ENCODE peak calls at places on chromosomes 3 and 15, in seven cellular contexts. E is ovary; A is activated naive CD8-positive, alpha-beta T cell treated with anti-CD3 and anti-CD28 coated beads for 36 hours; V is PC-9; T is NCI-H446 treated with DMSO at 0.1 percent for 48 hours; J is caudate nucleus; U is AG09319. H is an unnamed sample.

GRCh38 chr15:74307827-74308642 is 59.4 kb downstream of the CYP11A1 start:
- DNase-seq in T (peak; percentile 51), A (peak; percentile 36), E (peak; percentile 57), J (peak; percentile 15), U (peak; percentile 35), V (peak; percentile 68), H (peak; percentile 81)

GRCh38 chr3:117735481-117736101 is 1026.0 kb downstream of the TUSC7 start:
- DNase-seq in J (no peak), U (no peak), A (no peak), T (no peak), V (no peak), E (no peak), H (no peak)

GRCh38 chr15:63791236-63791635 is 42.5 kb downstream of the HERC1 start:
- DNase-seq in E (no peak), J (no peak), T (no peak), U (no peak), V (no peak), A (no peak), H (no peak)

GRCh38 chr3:16026753-16027152 is 147.7 kb upstream of the GALNT15 start:
- DNase-seq in V (no peak), U (no peak), T (no peak), E (no peak), A (no peak), J (no peak), H (no peak)

GRCh38 chr15:30791776-30792175 is 111.9 kb upstream of the FAN1 start:
- DNase-seq in E (no peak), A (no peak), T (no peak), U (no peak), J (no peak), V (no peak), H (no peak)

GRCh38 chr15:90001062-90001682 is at the start of gene ZNF710:
- DNase-seq in A (peak; percentile 24), J (peak; percentile 14), V (no peak), U (peak; percentile 49), T (peak; percentile 4), E (peak; percentile 68), H (peak; percentile 34)

GRCh38 chr3:72111265-72111972 is 326.5 kb upstream of the PROK2 start:
- DNase-seq in V (no peak), E (no peak), A (no peak), U (no peak), J (no peak), T (no peak), H (no peak)

GRCh38 chr15:63672369-63672768 is 75.2 kb downstream of the FBXL22 start:
- DNase-seq in J (no peak), T (no peak), V (no peak), U (no peak), A (no peak), E (no peak), H (no peak)

GRCh38 chr3:13879946-13880810 is at the start of gene WNT7A:
- DNase-seq in T (no peak), E (no peak), A (peak; percentile 73), J (peak; percentile 52), U (no peak), V (peak; percentile 79), H (peak; percentile 78)

GRCh38 chr3:71187715-71188114 is 395.8 kb downstream of the FOXP1 start:
- DNase-seq in T (no peak), J (no peak), A (no peak), V (no peak), U (no peak), E (no peak), H (no peak)

GRCh38 chr3:140500473-140500872 is 177.4 kb upstream of the TRIM42 start:
- DNase-seq in T (no peak), U (no peak), J (no peak), A (no peak), E (no peak), V (no peak), H (no peak)

GRCh38 chr3:46214751-46215352 is 6.7 kb upstream of the CCR1 start:
- DNase-seq in A (peak; percentile 7), J (no peak), V (peak; percentile 36), U (no peak), E (no peak), T (no peak), H (peak; percentile 44)

GRCh38 chr3:40645883-40646282 is 121.1 kb downstream of the ZNF621 start:
- DNase-seq in T (no peak), A (no peak), E (no peak), U (no peak), V (no peak), J (no peak), H (no peak)

GRCh38 chr3:48034000-48034516 is 17.8 kb upstream of the MAP4 start:
- DNase-seq in T (no peak), J (no peak), A (no peak), E (no peak), U (no peak), V (no peak), H (peak; percentile 34)

GRCh38 chr3:102790742-102791141 is 355.9 kb downstream of the ZPLD1 start:
- DNase-seq in V (no peak), J (no peak), T (peak; percentile 32), A (no peak), U (no peak), E (no peak), H (no peak)

GRCh38 chr3:53726654-53727053 is 119.6 kb downstream of the CHDH start:
- DNase-seq in T (no peak), E (no peak), V (no peak), U (no peak), A (no peak), J (no peak), H (no peak)

GRCh38 chr15:70748281-70748747 is 15.0 kb downstream of the UACA start:
- DNase-seq in J (no peak), E (no peak), U (no peak), V (no peak), T (no peak), A (no peak), H (no peak)

GRCh38 chr3:141275032-141275422 is 43.4 kb downstream of the PXYLP1 start:
- DNase-seq in V (peak; percentile 48), J (no peak), T (no peak), U (no peak), A (no peak), E (no peak), H (no peak)

H was measured in Calu3.